ENCODE peak calls at places on chromosome 1, in nine cellular contexts. H is OCI-LY7, Q is HCT116, T is hepatocyte, V is GM23248, Y is GM23338, C is neural progenitor cell, O is PC-3, I is MM.1S. R is an unnamed sample. For H3K4me1, the result is how much of the 10 kb centered on the place peaks cover.

GRCh38 chr1:56844709-56845108 is 9.9 kb upstream of the C8A start:
- DNase-seq in Q (no peak), I (no peak), C (no peak), O (no peak), Y (no peak), V (no peak), H (no peak), T (no peak), R (no peak)

GRCh38 chr1:110503471-110503870 is 15.5 kb downstream of the KCNA10 start:
- DNase-seq in Q (no peak), Y (no peak), T (no peak), C (no peak), H (no peak), O (no peak), V (no peak), I (no peak), R (no peak)

GRCh38 chr1:44630116-44630515 is 44.2 kb downstream of the TMEM53 start:
- DNase-seq in C (no peak), V (peak), T (no peak), Y (no peak), Q (no peak), O (no peak), H (no peak), I (no peak), R (no peak)

GRCh38 chr1:76095800-76096199 is 21.3 kb downstream of the ST6GALNAC3 start:
- DNase-seq in Q (no peak), C (no peak), Y (peak), T (no peak), H (no peak), O (no peak), V (no peak), I (no peak), R (no peak)

GRCh38 chr1:25047506-25048240 is 117.6 kb upstream of the RUNX3 start:
- DNase-seq in H (no peak), Y (no peak), T (no peak), I (no peak), O (no peak), Q (no peak), V (no peak), C (no peak), R (no peak)

GRCh38 chr1:183270541-183271141 is 84.6 kb downstream of the LAMC2 start:
- DNase-seq in Y (no peak), Q (no peak), O (peak), I (no peak), H (no peak), C (no peak), T (no peak), V (peak), R (peak)

GRCh38 chr1:245856944-245857531 is 650.0 kb downstream of the SMYD3 start:
- DNase-seq in O (peak), H (no peak), Q (no peak), Y (no peak), V (peak), I (no peak), C (no peak), T (no peak), R (no peak)

GRCh38 chr1:93816970-93817738 is 61.9 kb downstream of the DNTTIP2 start:
- DNase-seq in T (peak), H (peak), O (no peak), I (no peak), C (no peak), Q (no peak), V (peak), Y (no peak), R (peak)

GRCh38 chr1:230289350-230289644 is 136.8 kb downstream of the PGBD5 start:
- DNase-seq in Y (no peak), V (no peak), T (no peak), I (no peak), Q (no peak), O (no peak), C (no peak), H (no peak), R (no peak)
- TF ChIP-seq EZH2phosphoT487 in Y (no peak), V (no peak), T (no peak), I (no peak), Q (no peak), O (no peak), C (no peak), H (no peak), R (no peak)

GRCh38 chr1:40039757-40040510 is 595 bp upstream of the CAP1 start:
- DNase-seq in Y (peak), H (peak), Q (peak), V (peak), C (peak), T (peak), I (peak), O (peak), R (peak)
- H3K4me1 ChIP-seq in Y (under half), H (half or more), Q (under half), V (half or more), C (under half), T (under half), I (under half), O (under half), R (under half)

GRCh38 chr1:6142734-6143133 is 37.4 kb downstream of the CHD5 start:
- DNase-seq in Y (no peak), C (no peak), V (no peak), H (no peak), Q (no peak), I (no peak), O (no peak), T (no peak), R (no peak)
- TF ChIP-seq EZH2phosphoT487 in Y (no peak), C (no peak), V (no peak), H (no peak), Q (no peak), I (no peak), O (no peak), T (no peak), R (no peak)

DNA sequence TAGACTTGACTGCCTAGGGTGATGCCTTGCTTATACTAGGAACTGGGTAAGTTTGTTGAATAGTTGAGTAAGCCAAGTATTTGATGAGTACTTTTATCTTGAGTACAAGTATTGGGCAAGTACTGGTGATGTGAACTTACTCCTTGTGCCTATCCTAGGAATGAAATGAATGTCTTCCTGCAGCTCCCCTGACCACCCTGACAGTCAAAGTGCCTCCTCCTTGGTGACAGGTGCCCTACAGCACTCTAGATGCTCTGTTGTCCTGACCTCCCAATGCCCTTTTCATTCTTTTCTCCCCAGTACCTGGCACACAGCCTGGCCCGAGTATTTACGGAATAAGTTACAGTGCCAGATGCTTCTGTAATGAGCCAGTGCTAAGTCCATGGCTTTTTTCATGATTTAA is 25.5 kb downstream of the PCSK9 start:
- DNase-seq in H (no peak), C (no peak), Y (no peak), V (peak), O (peak), Q (no peak), T (no peak), I (no peak), R (no peak)
- H3K4me1 ChIP-seq in H (under half), C (under half), Y (under half), V (under half), O (under half), Q (under half), T (under half), I (under half), R (under half)

GRCh38 chr1:67814121-67814772 is 19.0 kb downstream of the GNG12 start:
- DNase-seq in V (peak), Q (no peak), Y (no peak), I (no peak), H (no peak), O (no peak), C (no peak), T (no peak), R (no peak)

GRCh38 chr1:67812225-67812624 is 21.0 kb downstream of the GNG12 start:
- DNase-seq in Y (no peak), V (no peak), I (no peak), T (no peak), O (no peak), C (no peak), H (no peak), Q (no peak), R (no peak)

GRCh38 chr1:67809887-67810286 is 23.4 kb downstream of the GNG12 start:
- DNase-seq in H (no peak), Y (no peak), I (no peak), V (no peak), T (no peak), C (no peak), O (peak), Q (no peak), R (no peak)

GRCh38 chr1:67815303-67816095 is 17.8 kb downstream of the GNG12 start:
- DNase-seq in Q (no peak), V (no peak), T (peak), O (no peak), I (no peak), H (no peak), C (no peak), Y (no peak), R (no peak)

DNA sequence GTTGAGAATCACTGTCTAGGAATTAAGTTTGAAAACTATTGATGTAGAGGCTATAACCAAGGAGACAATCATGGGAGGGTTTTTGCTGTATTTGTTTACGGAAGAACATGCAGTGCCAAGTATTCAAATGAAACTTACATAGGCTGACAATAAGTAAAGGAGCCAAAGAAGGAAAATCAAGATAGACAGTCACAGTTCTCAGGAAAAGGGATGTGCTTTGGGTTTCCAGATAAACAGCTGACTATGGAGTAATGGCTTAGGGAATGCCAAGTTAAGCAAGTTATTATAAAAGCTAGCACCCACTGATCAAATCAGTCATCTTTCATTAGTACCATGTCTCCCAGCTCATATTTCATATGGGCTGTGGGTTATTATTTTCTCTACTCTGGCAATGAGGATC is 21.5 kb downstream of the GNG12 start:
- DNase-seq in Y (no peak), I (no peak), V (no peak), Q (no peak), T (no peak), O (no peak), C (no peak), H (no peak), R (no peak)
- TF ChIP-seq EZH2phosphoT487 in Y (no peak), I (no peak), V (no peak), Q (no peak), T (no peak), O (no peak), C (no peak), H (no peak), R (no peak)

DNA sequence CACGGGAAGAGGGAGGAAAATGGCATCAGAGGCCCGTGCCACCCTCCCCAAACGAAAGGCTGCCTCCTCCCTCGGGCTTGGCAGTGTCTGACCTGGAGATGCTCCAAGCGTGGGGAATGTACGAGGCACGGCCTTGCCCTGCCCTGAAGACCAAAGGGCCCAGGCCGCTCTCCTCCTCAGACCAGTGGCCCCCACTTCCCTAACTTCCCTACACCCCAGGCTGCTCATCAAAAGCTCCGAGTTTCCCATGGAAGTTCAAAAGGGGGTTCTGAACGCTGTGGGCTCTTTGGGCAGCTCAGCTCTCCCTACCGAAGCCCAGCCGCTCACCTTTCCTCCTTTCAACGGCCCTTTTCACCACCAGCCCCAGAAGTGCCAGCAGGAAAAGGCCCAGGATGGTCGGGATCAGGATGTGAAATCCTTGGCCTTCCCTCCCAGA is 11.8 kb downstream of the FCMR start:
- DNase-seq in T (no peak), H (no peak), C (peak), Y (peak), O (no peak), Q (no peak), V (no peak), I (no peak), R (no peak)
- H3K4me1 ChIP-seq in T (under half), H (under half), C (under half), Y (under half), O (under half), Q (under half), V (under half), I (under half), R (under half)

DNA sequence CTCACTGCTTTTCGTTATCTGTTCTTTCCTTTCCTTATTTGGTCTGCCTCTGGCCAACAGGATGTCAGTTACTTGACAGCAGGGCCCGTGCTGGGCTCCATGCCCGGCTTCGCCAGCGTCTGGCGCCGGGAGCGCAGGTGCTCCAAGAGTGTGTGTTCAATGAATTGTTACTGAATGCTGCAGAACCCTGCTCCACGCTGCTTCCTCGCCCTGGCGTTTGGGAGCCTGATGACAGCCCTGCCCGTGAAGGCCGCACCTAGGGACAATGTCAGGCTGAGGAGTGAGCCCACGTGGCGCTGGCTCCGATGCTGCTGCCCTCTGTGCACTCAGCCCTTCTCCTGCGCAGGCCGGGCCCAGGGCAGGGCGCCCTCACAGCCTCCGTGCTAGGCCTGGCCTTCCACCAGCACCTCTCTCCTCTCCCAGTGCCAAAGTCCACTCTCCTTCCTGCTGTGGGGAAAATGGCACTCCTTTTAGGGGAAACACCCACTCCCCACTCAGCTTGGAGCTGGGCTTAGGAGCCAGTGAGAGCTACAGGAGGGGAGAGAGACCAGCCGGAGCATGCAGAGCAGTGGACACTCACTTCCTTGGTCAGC is 51.4 kb downstream of the ACBD3 start:
- DNase-seq in H (no peak), Q (no peak), I (no peak), O (no peak), T (peak), C (no peak), V (no peak), Y (no peak), R (peak)
- TF ChIP-seq EZH2phosphoT487 in H (no peak), Q (no peak), I (no peak), O (no peak), T (no peak), C (no peak), V (no peak), Y (no peak), R (no peak)

DNA sequence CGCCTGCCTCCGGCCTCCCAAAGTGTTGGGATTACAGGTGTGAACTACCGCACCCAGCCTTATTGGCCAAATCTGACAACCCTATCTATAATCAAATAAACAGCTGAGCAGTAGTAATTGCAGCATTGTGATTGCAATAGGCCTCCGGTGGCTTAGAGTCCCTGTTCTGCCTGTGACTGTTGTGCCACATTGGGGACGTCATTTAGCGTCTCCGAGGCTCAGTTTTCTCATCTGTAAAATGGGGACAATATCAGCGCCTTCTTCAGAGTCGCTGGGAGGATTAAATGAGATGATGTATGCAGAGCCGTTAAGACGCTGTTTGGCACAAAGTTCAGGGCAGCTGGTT is 528 bp upstream of the CAPN2 start:
- DNase-seq in I (no peak), Q (no peak), H (no peak), V (no peak), C (no peak), Y (no peak), T (no peak), O (peak), R (no peak)
- H3K4me1 ChIP-seq in I (under half), Q (half or more), H (under half), V (under half), C (under half), Y (under half), T (under half), O (half or more), R (under half)

R was measured in SK-N-SH.